ENCODE peak calls at places on chromosomes 3 and 15, in five cellular contexts. Q is iPS DF 6.9; V is endodermal cell; X is CD8-positive, alpha-beta T cell; Z is CD8-positive, alpha-beta memory T cell. T is an unnamed sample.

GRCh38 chr15:64455951-64456350 is 4.4 kb upstream of the ZNF609 start:
- DNase-seq in Q (no peak), V (no peak), X (peak; percentile 25), Z (no peak), T (no peak)

GRCh38 chr15:38844683-38845195 is 280.1 kb upstream of the RASGRP1 start:
- DNase-seq in Q (no peak), V (no peak), X (no peak), Z (no peak), T (no peak)

GRCh38 chr3:49531218-49531617 is 23.1 kb upstream of the BSN start:
- DNase-seq in Q (no peak), V (no peak), X (no peak), Z (no peak), T (no peak)

GRCh38 chr15:35692256-35692867 is 146.4 kb upstream of the DPH6 start:
- DNase-seq in Q (no peak), V (no peak), X (no peak), Z (no peak), T (no peak)

GRCh38 chr3:143811602-143812001 is 36.7 kb downstream of the SLC9A9 start:
- DNase-seq in Q (no peak), V (no peak), X (no peak), Z (no peak), T (no peak)

GRCh38 chr3:2853627-2854026 is 256.5 kb downstream of the IL5RA start:
- DNase-seq in Q (no peak), V (no peak), X (no peak), Z (no peak), T (no peak)

GRCh38 chr15:45630958-45631691 is 3.7 kb upstream of the SQOR start:
- DNase-seq in Q (no peak), V (no peak), X (no peak), Z (no peak), T (no peak)

GRCh38 chr3:179175358-179175757 is 27.2 kb downstream of the PIK3CA start:
- DNase-seq in Q (no peak), V (no peak), X (no peak), Z (no peak), T (no peak)

GRCh38 chr15:29207758-29208108 is 61.9 kb downstream of the NSMCE3 start:
- DNase-seq in Q (no peak), V (no peak), X (no peak), Z (no peak), T (no peak)

GRCh38 chr3:158617982-158618875 is 26.1 kb upstream of the GFM1 start:
- DNase-seq in Q (no peak), V (no peak), X (no peak), Z (no peak), T (no peak)

GRCh38 chr15:26391556-26392229 is 381.2 kb downstream of the GABRB3 start:
- DNase-seq in Q (no peak), V (no peak), X (no peak), Z (no peak), T (no peak)
- H3K9me3 ChIP-seq in Q (no peaks in the 10 kb centered on the region), V (no peaks in the 10 kb centered on the region), X (no peaks in the 10 kb centered on the region), Z (no peaks in the 10 kb centered on the region), T (no peaks in the 10 kb centered on the region)

DNA sequence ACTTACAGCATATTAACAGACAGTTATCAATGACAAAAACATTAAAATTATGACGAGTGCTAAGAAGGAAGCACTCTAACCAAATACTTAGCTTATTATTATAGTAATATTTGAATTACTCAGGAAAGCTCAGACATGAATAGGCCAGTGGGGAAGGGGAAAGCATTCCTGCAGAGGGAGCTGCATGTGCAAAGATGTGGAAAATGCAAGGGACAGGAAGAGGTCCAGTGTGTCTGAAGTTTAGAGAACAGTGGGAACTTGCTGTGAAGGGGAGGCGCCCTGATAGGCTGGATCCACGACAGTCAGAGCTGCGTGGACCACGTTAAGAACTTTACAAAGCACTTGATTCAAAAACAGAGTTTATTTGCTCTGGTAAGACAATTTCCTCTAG is 1.2 kb upstream of the SPICE1 start:
- DNase-seq in Q (no peak), V (no peak), X (no peak), Z (no peak), T (no peak)
- H3K4me3 ChIP-seq in Q (no peak overlapping the region), V (no peak overlapping the region), X (peak overlapping the region; percentile 82), Z (no peak overlapping the region), T (no peak overlapping the region)

GRCh38 chr3:33994568-33994967 is 196.1 kb downstream of the PDCD6IP start:
- DNase-seq in Q (no peak), V (no peak), X (no peak), Z (no peak), T (no peak)

GRCh38 chr3:33991673-33992072 is 193.2 kb downstream of the PDCD6IP start:
- DNase-seq in Q (no peak), V (no peak), X (no peak), Z (no peak), T (no peak)

GRCh38 chr3:33993631-33994030 is 195.2 kb downstream of the PDCD6IP start:
- DNase-seq in Q (no peak), V (no peak), X (no peak), Z (no peak), T (no peak)

GRCh38 chr3:33989229-33989628 is 190.8 kb downstream of the PDCD6IP start:
- DNase-seq in Q (no peak), V (peak; percentile 69), X (no peak), Z (no peak), T (no peak)
- H3K4me1 ChIP-seq in Q (no peaks in the 10 kb centered on the region), V (no peaks in the 10 kb centered on the region), X (no peaks in the 10 kb centered on the region), Z (no peaks in the 10 kb centered on the region), T (no peaks in the 10 kb centered on the region)

DNA sequence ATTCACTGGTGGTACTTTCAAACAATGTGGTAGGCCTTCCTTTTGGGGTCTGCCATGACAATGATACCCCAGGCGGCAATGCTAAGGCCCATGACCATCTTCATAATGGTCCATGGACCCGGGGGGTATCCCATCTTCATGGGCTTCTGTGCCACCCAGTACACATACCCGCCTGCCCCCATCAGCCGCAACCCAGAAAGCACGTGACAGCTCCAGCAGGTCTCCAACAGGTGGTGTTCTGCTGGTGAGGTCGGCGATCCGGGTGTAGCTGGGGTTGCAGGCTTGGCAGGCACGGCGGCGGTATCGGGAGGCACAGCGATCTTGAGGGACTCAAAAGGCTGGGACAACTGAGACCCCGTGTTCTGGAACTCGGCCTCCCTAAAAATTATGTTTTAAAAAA is 214.5 kb downstream of the SNRPN start:
- DNase-seq in Q (no peak), V (peak; percentile 31), X (no peak), Z (no peak), T (no peak)
- H3K9me3 ChIP-seq in Q (peaks cover 6% of the 10 kb centered on the region), V (peaks cover 36% of the 10 kb centered on the region), X (no peaks in the 10 kb centered on the region), Z (no peaks in the 10 kb centered on the region), T (no peaks in the 10 kb centered on the region)

DNA sequence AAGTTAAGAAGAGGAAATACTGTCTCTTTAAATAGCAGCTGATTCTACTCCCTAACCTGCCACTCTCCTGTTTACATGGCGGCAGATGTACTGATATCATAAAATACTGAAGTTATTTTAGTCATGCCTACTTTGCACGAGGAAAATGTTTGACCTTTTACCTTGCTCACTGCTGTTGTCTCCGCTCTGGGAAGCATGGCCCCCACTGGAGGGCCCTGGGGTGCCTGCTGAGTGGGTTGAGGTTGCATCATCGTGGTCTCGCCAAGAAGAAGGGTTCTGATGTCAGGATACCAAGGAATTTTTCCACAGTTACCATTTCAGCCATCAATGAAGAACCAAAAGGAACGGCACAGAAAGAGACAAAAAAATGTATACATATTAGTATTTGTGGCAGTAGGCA is 16.7 kb downstream of the MEIS2 start:
- DNase-seq in Q (no peak), V (no peak), X (no peak), Z (no peak), T (no peak)
- H3K4me3 ChIP-seq in Q (no peak overlapping the region), V (no peak overlapping the region), X (no peak overlapping the region), Z (no peak overlapping the region), T (no peak overlapping the region)

DNA sequence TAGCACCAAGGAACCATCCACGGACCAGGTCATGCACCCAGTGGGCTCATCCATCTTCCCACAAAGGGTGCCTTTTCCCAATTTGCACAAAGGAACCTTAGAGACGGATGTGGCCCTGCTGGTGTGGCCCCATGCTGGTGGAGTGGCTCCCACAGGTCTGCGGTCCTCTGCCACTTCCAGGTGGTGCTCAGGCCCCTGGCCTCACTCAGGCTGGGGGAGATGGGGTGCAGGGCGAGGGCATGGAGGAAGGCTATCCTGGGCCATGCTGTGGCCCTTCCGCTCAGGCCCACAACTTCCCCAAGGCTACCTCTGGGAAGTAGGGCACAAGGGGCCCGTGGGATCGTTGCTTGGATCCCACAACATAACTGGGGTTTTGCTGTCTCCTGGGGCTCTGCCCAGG is 5.2 kb upstream of the SYNM start:
- DNase-seq in Q (no peak), V (no peak), X (no peak), Z (no peak), T (no peak)
- H3K4me1 ChIP-seq in Q (no peaks in the 10 kb centered on the region), V (peaks cover 3% of the 10 kb centered on the region), X (no peaks in the 10 kb centered on the region), Z (no peaks in the 10 kb centered on the region), T (peaks cover 4% of the 10 kb centered on the region)

DNA sequence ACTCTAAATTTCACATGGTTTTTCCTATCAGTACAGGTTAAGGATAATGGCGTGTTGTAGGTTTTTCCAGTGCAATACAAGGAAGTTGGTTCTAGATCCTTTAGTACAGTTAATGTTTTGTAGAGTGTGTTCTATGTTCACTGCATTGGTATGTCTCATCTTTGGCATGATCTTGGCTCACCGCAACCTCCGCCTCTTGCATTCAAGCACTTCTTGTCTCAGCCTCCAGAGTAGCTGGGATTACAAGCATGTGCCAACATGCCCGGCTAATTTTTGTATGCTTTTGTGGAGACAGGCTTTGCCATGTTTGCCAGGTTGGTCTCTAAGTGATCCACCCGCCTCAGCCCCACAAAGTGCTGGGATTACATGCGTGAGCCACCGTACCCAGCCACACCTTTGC is 30.4 kb downstream of the SNRPN start:
- DNase-seq in Q (no peak), V (no peak), X (no peak), Z (no peak), T (no peak)
- H3K9me3 ChIP-seq in Q (no peaks in the 10 kb centered on the region), V (peaks cover 37% of the 10 kb centered on the region), X (peaks cover 35% of the 10 kb centered on the region), Z (peaks cover 11% of the 10 kb centered on the region), T (peaks cover 83% of the 10 kb centered on the region)

DNA sequence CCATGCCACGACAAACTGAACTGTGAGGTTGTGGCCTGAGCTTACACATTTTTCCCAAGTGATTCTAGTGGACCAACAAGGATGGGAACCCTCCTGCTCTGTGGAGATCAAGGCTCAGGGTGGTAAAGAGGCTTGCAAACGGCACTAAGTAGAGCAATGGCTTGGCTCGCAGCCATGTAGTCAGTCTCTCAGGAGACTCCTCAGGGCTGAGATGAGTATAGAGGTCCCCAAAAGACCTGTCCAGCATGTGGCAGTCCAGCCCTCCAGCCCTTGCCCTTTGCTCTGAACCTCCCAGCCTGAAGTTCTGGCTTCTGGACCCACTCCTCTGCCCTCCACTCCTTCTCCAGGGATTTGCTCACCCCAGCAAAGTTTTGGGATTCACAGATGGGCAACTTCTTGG is 8.3 kb upstream of the CAMP start:
- DNase-seq in Q (no peak), V (no peak), X (no peak), Z (no peak), T (no peak)
- H3K4me3 ChIP-seq in Q (no peak overlapping the region), V (no peak overlapping the region), X (no peak overlapping the region), Z (no peak overlapping the region), T (no peak overlapping the region)

DNA sequence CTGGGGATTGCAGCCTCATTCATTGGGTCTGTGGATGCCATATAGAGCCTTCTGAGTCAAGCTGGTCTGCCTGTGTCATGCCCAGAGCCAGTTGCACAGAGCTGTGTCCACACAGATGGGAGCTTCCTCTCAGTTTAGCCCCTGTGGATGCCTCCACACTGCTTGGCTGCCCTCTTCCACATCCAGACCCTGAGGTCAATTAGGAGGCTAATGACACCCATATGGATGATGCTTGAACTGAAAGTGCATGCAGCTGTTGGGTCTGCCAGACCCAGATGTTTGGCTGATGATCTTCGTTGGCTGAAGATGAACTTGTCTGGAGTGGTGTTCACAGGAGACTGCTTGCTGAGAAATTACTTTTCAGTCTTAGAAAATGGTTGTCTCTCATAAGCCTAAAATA is 175.9 kb downstream of the MINAR1 start:
- DNase-seq in Q (no peak), V (no peak), X (no peak), Z (no peak), T (no peak)
- H3K4me1 ChIP-seq in Q (no peaks in the 10 kb centered on the region), V (no peaks in the 10 kb centered on the region), X (no peaks in the 10 kb centered on the region), Z (no peaks in the 10 kb centered on the region), T (no peaks in the 10 kb centered on the region)